ENCODE peak calls at places on chromosomes 1 and 21, in four cellular contexts. S, I, Q and E are unnamed samples.

GRCh38 chr1:186617860-186618780 is 62.1 kb downstream of the PTGS2 start:
- DNase-seq in I (peak), S (no peak), Q (no peak), E (no peak)

GRCh38 chr1:168469690-168470089 is 74.1 kb downstream of the XCL2 start:
- DNase-seq in S (peak), Q (no peak), I (peak), E (no peak)

GRCh38 chr1:31381394-31382287 is 8.8 kb upstream of the FABP3 start:
- DNase-seq in Q (no peak), S (no peak), I (peak), E (no peak)

GRCh38 chr1:37410080-37410479 is 64.3 kb upstream of the ZC3H12A start:
- DNase-seq in S (no peak), Q (no peak), I (no peak), E (no peak)

GRCh38 chr1:5638582-5638981 is 353.6 kb downstream of the NPHP4 start:
- DNase-seq in S (peak), I (no peak), Q (no peak), E (no peak)

GRCh38 chr1:164648211-164649080 is 89.5 kb downstream of the PBX1 start:
- DNase-seq in S (no peak), I (no peak), Q (no peak), E (no peak)

GRCh38 chr1:30527511-30528140 is 195.8 kb downstream of the MATN1 start:
- DNase-seq in I (peak), S (peak), Q (no peak), E (no peak)

GRCh38 chr1:180693564-180694244 is 61.9 kb downstream of the XPR1 start:
- DNase-seq in S (no peak), Q (no peak), I (no peak), E (no peak)

GRCh38 chr1:58895082-58895481 is 111.2 kb upstream of the JUN start:
- DNase-seq in I (no peak), Q (no peak), S (no peak), E (no peak)

GRCh38 chr1:98940680-98941079 is 64.0 kb downstream of the PLPPR5 start:
- DNase-seq in I (no peak), S (no peak), Q (no peak), E (no peak)

GRCh38 chr1:40824591-40825429 is 37.4 kb downstream of the CITED4 start:
- DNase-seq in Q (no peak), I (no peak), S (no peak), E (peak)

GRCh38 chr1:54850737-54851136 is 36.3 kb downstream of the DHCR24 start:
- DNase-seq in Q (peak), I (no peak), S (peak), E (peak)

GRCh38 chr1:235169986-235170385 is 8.9 kb upstream of the RBM34 start:
- DNase-seq in S (no peak), Q (no peak), I (no peak), E (no peak)

GRCh38 chr1:12083766-12084165 is 20.7 kb downstream of the TNFRSF8 start:
- DNase-seq in I (no peak), S (no peak), Q (no peak), E (peak)

GRCh38 chr1:116804736-116805135 is 50.5 kb downstream of the CD2 start:
- DNase-seq in S (no peak), Q (no peak), I (no peak), E (no peak)

GRCh38 chr1:2528966-2529750 is 905 bp downstream of the HES5 start:
- DNase-seq in Q (no peak), S (no peak), I (peak), E (no peak)
- H3K4me3 ChIP-seq in Q (no peak), S (no peak), I (peak), E (no peak)

GRCh38 chr1:2396059-2396458 is 4.4 kb downstream of the RER1 start:
- DNase-seq in Q (no peak), S (no peak), I (no peak), E (no peak)

GRCh38 chr1:2395245-2395644 is 3.6 kb downstream of the RER1 start:
- DNase-seq in Q (no peak), S (no peak), I (no peak), E (no peak)

GRCh38 chr1:2393471-2393877 is 1.8 kb downstream of the RER1 start:
- DNase-seq in S (no peak), I (no peak), Q (no peak), E (no peak)

GRCh38 chr1:2394220-2394619 is 2.6 kb downstream of the RER1 start:
- DNase-seq in Q (no peak), S (no peak), I (no peak), E (no peak)

GRCh38 chr1:2394761-2395160 is 3.1 kb downstream of the RER1 start:
- DNase-seq in S (no peak), I (no peak), Q (no peak), E (no peak)
- TF ChIP-seq CTCF in S (no peak), I (no peak), Q (no peak), E (no peak)

GRCh38 chr1:185154912-185155513 is 1.7 kb downstream of the TRMT1L start:
- DNase-seq in Q (no peak), I (no peak), S (no peak), E (no peak)
- H3K4me3 ChIP-seq in Q (peak), I (peak), S (no peak), E (peak)

GRCh38 chr21:37460196-37460595 is 93.6 kb downstream of the DYRK1A start:
- DNase-seq in Q (no peak), I (no peak), S (no peak), E (no peak)
- TF ChIP-seq CTCF in Q (peak), I (no peak), S (no peak), E (no peak)